ENCODE peak calls at places on chromosomes 16 and 17, in eight cellular contexts. One of them, this sample, is unnamed.
A peak's percentile ranks its signal among the peaks of the same experiment; 100 is the strongest.

GRCh38 chr16:60788631-60789030 is 1247.6 kb downstream of the CDH8 start:
- DNase-seq in hepatocyte: no peak
- DNase-seq in GM23338: peak; percentile 8
- DNase-seq in GM23248: no peak
- DNase-seq in OCI-LY7: no peak
- DNase-seq in MM.1S: no peak
- DNase-seq in HCT116: no peak
- DNase-seq in neural progenitor cell: peak; percentile 6
- DNase-seq in this sample: no peak

GRCh38 chr16:24978370-24978914 is 36.7 kb downstream of the ARHGAP17 start:
- DNase-seq in neural progenitor cell: no peak
- DNase-seq in GM23338: no peak
- DNase-seq in hepatocyte: no peak
- DNase-seq in OCI-LY7: peak; percentile 75
- DNase-seq in MM.1S: no peak
- DNase-seq in HCT116: no peak
- DNase-seq in GM23248: peak; percentile 16
- DNase-seq in this sample: no peak

GRCh38 chr17:6313835-6314234 is 121.1 kb downstream of the AIPL1 start:
- DNase-seq in neural progenitor cell: no peak
- DNase-seq in OCI-LY7: no peak
- DNase-seq in GM23248: no peak
- DNase-seq in MM.1S: no peak
- DNase-seq in GM23338: peak; percentile 57
- DNase-seq in HCT116: no peak
- DNase-seq in hepatocyte: no peak
- DNase-seq in this sample: no peak

GRCh38 chr16:19717781-19718623 is at the start of the genes IQCK and KNOP1:
- DNase-seq in GM23338: peak; percentile 94
- DNase-seq in MM.1S: peak; percentile 95
- DNase-seq in GM23248: peak; percentile 97
- DNase-seq in neural progenitor cell: peak; percentile 97
- DNase-seq in OCI-LY7: peak; percentile 92
- DNase-seq in hepatocyte: peak; percentile 94
- DNase-seq in HCT116: peak; percentile 68
- DNase-seq in this sample: peak; percentile 96

GRCh38 chr17:43908111-43908721 is 880 bp upstream of the MPP2 start:
- DNase-seq in GM23248: peak; percentile 90
- DNase-seq in HCT116: peak; percentile 62
- DNase-seq in OCI-LY7: peak; percentile 48
- DNase-seq in MM.1S: no peak
- DNase-seq in GM23338: peak; percentile 88
- DNase-seq in hepatocyte: peak; percentile 72
- DNase-seq in neural progenitor cell: peak; percentile 85
- DNase-seq in this sample: peak; percentile 86

GRCh38 chr17:38507436-38507835 is 79.2 kb downstream of the ARHGAP23 start:
- DNase-seq in hepatocyte: no peak
- DNase-seq in GM23248: no peak
- DNase-seq in neural progenitor cell: peak; percentile 20
- DNase-seq in OCI-LY7: no peak
- DNase-seq in MM.1S: no peak
- DNase-seq in HCT116: no peak
- DNase-seq in GM23338: peak; percentile 20
- DNase-seq in this sample: no peak

GRCh38 chr17:15307686-15308085 is 33.7 kb downstream of the TEKT3 start:
- DNase-seq in GM23338: no peak
- DNase-seq in OCI-LY7: no peak
- DNase-seq in hepatocyte: no peak
- DNase-seq in neural progenitor cell: no peak
- DNase-seq in GM23248: no peak
- DNase-seq in HCT116: no peak
- DNase-seq in MM.1S: no peak
- DNase-seq in this sample: no peak

GRCh38 chr16:260326-260725 is 15.4 kb downstream of the RGS11 start:
- DNase-seq in hepatocyte: no peak
- DNase-seq in HCT116: no peak
- DNase-seq in GM23248: no peak
- DNase-seq in OCI-LY7: no peak
- DNase-seq in GM23338: no peak
- DNase-seq in MM.1S: no peak
- DNase-seq in neural progenitor cell: no peak
- DNase-seq in this sample: no peak

GRCh38 chr17:20074489-20074888 is 65.3 kb downstream of the SPECC1 start:
- DNase-seq in GM23248: no peak
- DNase-seq in HCT116: no peak
- DNase-seq in OCI-LY7: peak; percentile 5
- DNase-seq in MM.1S: no peak
- DNase-seq in GM23338: no peak
- DNase-seq in hepatocyte: no peak
- DNase-seq in neural progenitor cell: no peak
- DNase-seq in this sample: no peak

GRCh38 chr16:69620564-69620963 is 54.8 kb downstream of the NFAT5 start:
- DNase-seq in neural progenitor cell: no peak
- DNase-seq in hepatocyte: no peak
- DNase-seq in OCI-LY7: no peak
- DNase-seq in GM23338: no peak
- DNase-seq in HCT116: no peak
- DNase-seq in GM23248: peak; percentile 29
- DNase-seq in MM.1S: no peak
- DNase-seq in this sample: no peak

GRCh38 chr17:348692-349425 is 3.7 kb downstream of the RPH3AL start:
- DNase-seq in GM23338: no peak
- DNase-seq in MM.1S: no peak
- DNase-seq in OCI-LY7: no peak
- DNase-seq in GM23248: no peak
- DNase-seq in hepatocyte: no peak
- DNase-seq in neural progenitor cell: peak; percentile 47
- DNase-seq in HCT116: no peak
- DNase-seq in this sample: no peak

GRCh38 chr17:55264640-55265298 is at the start of gene HLF:
- DNase-seq in GM23248: peak; percentile 86
- DNase-seq in neural progenitor cell: peak; percentile 94
- DNase-seq in GM23338: peak; percentile 88
- DNase-seq in HCT116: peak; percentile 58
- DNase-seq in OCI-LY7: peak; percentile 73
- DNase-seq in hepatocyte: peak; percentile 91
- DNase-seq in MM.1S: peak; percentile 91
- DNase-seq in this sample: peak; percentile 100

GRCh38 chr17:33220031-33220430 is 73.1 kb downstream of the ASIC2 start:
- DNase-seq in GM23338: no peak
- DNase-seq in HCT116: no peak
- DNase-seq in neural progenitor cell: no peak
- DNase-seq in MM.1S: no peak
- DNase-seq in GM23248: no peak
- DNase-seq in hepatocyte: no peak
- DNase-seq in OCI-LY7: no peak
- DNase-seq in this sample: no peak

GRCh38 chr17:37527249-37527851 is 37.7 kb downstream of the DUSP14 start:
- DNase-seq in HCT116: peak; percentile 38
- DNase-seq in GM23338: peak; percentile 92
- DNase-seq in MM.1S: peak; percentile 63
- DNase-seq in OCI-LY7: peak; percentile 72
- DNase-seq in neural progenitor cell: peak; percentile 68
- DNase-seq in hepatocyte: peak; percentile 72
- DNase-seq in GM23248: peak; percentile 80
- DNase-seq in this sample: peak; percentile 53

GRCh38 chr17:70521821-70522256 is 352.5 kb downstream of the KCNJ2 start:
- DNase-seq in GM23248: no peak
- DNase-seq in OCI-LY7: no peak
- DNase-seq in GM23338: no peak
- DNase-seq in MM.1S: no peak
- DNase-seq in neural progenitor cell: no peak
- DNase-seq in HCT116: no peak
- DNase-seq in hepatocyte: peak; percentile 13
- DNase-seq in this sample: no peak

GRCh38 chr16:28317040-28317880 is 24.9 kb downstream of the SBK1 start:
- DNase-seq in GM23248: peak; percentile 72
- DNase-seq in GM23338: peak; percentile 86
- DNase-seq in neural progenitor cell: peak; percentile 76
- DNase-seq in OCI-LY7: peak; percentile 73
- DNase-seq in MM.1S: peak; percentile 57
- DNase-seq in hepatocyte: peak; percentile 69
- DNase-seq in HCT116: peak; percentile 21
- DNase-seq in this sample: peak; percentile 90

GRCh38 chr16:81714593-81714992 is 64.5 kb upstream of the PLCG2 start:
- DNase-seq in neural progenitor cell: no peak
- DNase-seq in HCT116: no peak
- DNase-seq in hepatocyte: no peak
- DNase-seq in GM23338: no peak
- DNase-seq in MM.1S: no peak
- DNase-seq in OCI-LY7: no peak
- DNase-seq in GM23248: no peak
- DNase-seq in this sample: no peak
- H3K4me3 ChIP-seq in neural progenitor cell: no peak overlapping the region
- H3K4me3 ChIP-seq in HCT116: no peak overlapping the region
- H3K4me3 ChIP-seq in hepatocyte: no peak overlapping the region
- H3K4me3 ChIP-seq in GM23338: no peak overlapping the region
- H3K4me3 ChIP-seq in MM.1S: no peak overlapping the region
- H3K4me3 ChIP-seq in OCI-LY7: peak overlapping the region; percentile 57
- H3K4me3 ChIP-seq in GM23248: no peak overlapping the region
- H3K4me3 ChIP-seq in this sample: no peak overlapping the region

GRCh38 chr16:88599092-88599733 is 29.0 kb downstream of the ZC3H18 start:
- DNase-seq in GM23338: no peak
- DNase-seq in neural progenitor cell: no peak
- DNase-seq in GM23248: no peak
- DNase-seq in OCI-LY7: no peak
- DNase-seq in MM.1S: no peak
- DNase-seq in hepatocyte: no peak
- DNase-seq in HCT116: no peak
- DNase-seq in this sample: no peak
- TF ChIP-seq EZH2phosphoT487 in GM23338: no peak
- TF ChIP-seq EZH2phosphoT487 in neural progenitor cell: no peak
- TF ChIP-seq EZH2phosphoT487 in GM23248: no peak
- TF ChIP-seq EZH2phosphoT487 in OCI-LY7: no peak
- TF ChIP-seq EZH2phosphoT487 in MM.1S: no peak
- TF ChIP-seq EZH2phosphoT487 in hepatocyte: no peak
- TF ChIP-seq EZH2phosphoT487 in HCT116: no peak
- TF ChIP-seq EZH2phosphoT487 in this sample: no peak

DNA sequence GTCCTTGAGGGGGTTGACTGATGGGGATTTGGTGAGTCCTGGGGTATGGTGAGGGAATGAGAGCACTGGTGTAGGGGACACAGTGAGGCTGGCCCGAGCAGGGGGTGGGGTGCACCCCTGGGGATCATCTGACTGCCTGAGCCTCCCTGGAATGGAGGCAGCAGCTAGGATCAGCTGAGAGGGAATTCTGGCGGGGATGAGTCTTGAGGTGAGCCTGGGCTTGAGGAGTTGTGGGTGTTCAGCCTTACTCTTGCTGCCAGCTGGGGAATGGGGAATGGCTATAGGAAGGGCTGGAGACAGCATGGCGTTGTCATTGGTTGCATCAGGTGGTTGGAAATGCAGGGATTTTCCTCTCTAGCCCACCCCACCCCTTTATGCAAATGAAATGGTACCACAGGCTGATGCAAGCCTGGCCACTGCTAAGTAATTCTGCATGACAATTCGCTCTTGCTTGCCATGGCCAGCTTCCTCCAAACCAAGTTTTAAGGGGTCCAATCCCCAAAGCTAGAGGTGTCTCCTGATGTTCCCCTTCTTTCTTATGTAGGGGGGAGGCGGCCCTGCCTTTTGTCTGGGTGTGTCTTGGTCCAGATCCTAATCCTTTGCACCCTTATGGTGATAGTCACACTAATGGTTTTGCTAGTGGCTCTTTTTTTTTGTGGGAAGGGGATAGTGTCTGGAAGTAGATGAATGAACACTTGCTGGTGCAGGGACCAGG is 7.5 kb downstream of the NFE2L1 start:
- DNase-seq in neural progenitor cell: peak; percentile 33
- DNase-seq in MM.1S: peak; percentile 29
- DNase-seq in OCI-LY7: peak; percentile 83
- DNase-seq in HCT116: peak; percentile 73
- DNase-seq in GM23248: peak; percentile 86
- DNase-seq in GM23338: peak; percentile 97
- DNase-seq in hepatocyte: peak; percentile 48
- DNase-seq in this sample: no peak
- H3K4me3 ChIP-seq in neural progenitor cell: peak overlapping the region; percentile 61
- H3K4me3 ChIP-seq in MM.1S: no peak overlapping the region
- H3K4me3 ChIP-seq in OCI-LY7: peak overlapping the region; percentile 40
- H3K4me3 ChIP-seq in HCT116: no peak overlapping the region
- H3K4me3 ChIP-seq in GM23248: peak overlapping the region; percentile 64
- H3K4me3 ChIP-seq in GM23338: peak overlapping the region; percentile 99
- H3K4me3 ChIP-seq in hepatocyte: no peak overlapping the region
- H3K4me3 ChIP-seq in this sample: no peak overlapping the region

GRCh38 chr17:50952889-50953288 is 86.7 kb upstream of the TOB1 start:
- DNase-seq in GM23338: no peak
- DNase-seq in HCT116: no peak
- DNase-seq in MM.1S: no peak
- DNase-seq in hepatocyte: no peak
- DNase-seq in GM23248: no peak
- DNase-seq in neural progenitor cell: no peak
- DNase-seq in OCI-LY7: no peak
- DNase-seq in this sample: no peak
- TF ChIP-seq EZH2phosphoT487 in GM23338: no peak
- TF ChIP-seq EZH2phosphoT487 in HCT116: no peak
- TF ChIP-seq EZH2phosphoT487 in MM.1S: no peak
- TF ChIP-seq EZH2phosphoT487 in hepatocyte: no peak
- TF ChIP-seq EZH2phosphoT487 in GM23248: no peak
- TF ChIP-seq EZH2phosphoT487 in neural progenitor cell: no peak
- TF ChIP-seq EZH2phosphoT487 in OCI-LY7: no peak
- TF ChIP-seq EZH2phosphoT487 in this sample: no peak

DNA sequence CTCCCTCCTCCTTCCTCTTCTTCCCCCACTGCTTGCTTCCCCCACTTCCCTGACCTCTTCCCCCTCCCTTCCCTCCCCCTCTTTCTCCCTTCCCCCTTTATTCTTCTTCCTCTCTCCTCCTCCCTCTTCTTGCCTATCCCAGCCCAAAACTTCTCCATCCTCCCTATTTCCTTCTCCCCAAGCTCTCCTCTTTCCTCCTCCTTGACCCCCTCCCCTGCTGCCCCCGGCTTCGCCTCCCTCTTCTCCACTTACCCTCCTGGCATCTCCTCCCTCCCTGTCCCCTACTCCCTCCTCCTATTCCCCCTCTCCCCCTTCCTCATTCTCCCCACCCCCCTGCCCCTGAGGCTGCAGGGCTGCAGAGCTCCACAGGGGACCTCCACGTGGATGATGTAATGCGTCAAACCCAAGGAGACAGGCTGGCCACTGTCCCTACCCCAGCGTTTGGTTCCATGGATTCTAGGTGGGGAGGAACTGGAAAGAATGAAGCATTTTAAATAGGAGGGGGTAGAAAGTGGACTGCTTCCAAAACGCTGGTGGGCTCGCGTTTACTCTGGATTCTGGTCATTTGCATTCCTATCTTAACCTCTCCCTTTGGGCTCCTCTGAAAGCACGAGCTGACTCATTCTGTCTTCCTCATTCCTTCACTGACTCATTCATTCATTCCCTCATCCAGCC is 687 bp upstream of the COTL1 start:
- DNase-seq in hepatocyte: peak; percentile 78
- DNase-seq in neural progenitor cell: peak; percentile 78
- DNase-seq in HCT116: peak; percentile 99
- DNase-seq in GM23248: peak; percentile 97
- DNase-seq in MM.1S: no peak
- DNase-seq in OCI-LY7: no peak
- DNase-seq in GM23338: peak; percentile 91
- DNase-seq in this sample: peak; percentile 63
- H3K4me3 ChIP-seq in hepatocyte: no peak overlapping the region
- H3K4me3 ChIP-seq in neural progenitor cell: peak overlapping the region; percentile 74
- H3K4me3 ChIP-seq in HCT116: peak overlapping the region; percentile 51
- H3K4me3 ChIP-seq in GM23248: peak overlapping the region; percentile 68
- H3K4me3 ChIP-seq in MM.1S: no peak overlapping the region
- H3K4me3 ChIP-seq in OCI-LY7: peak overlapping the region; percentile 3
- H3K4me3 ChIP-seq in GM23338: peak overlapping the region; percentile 45
- H3K4me3 ChIP-seq in this sample: peak overlapping the region; percentile 55

GRCh38 chr17:39706921-39707337 is 7.1 kb downstream of the ERBB2 start:
- DNase-seq in HCT116: no peak
- DNase-seq in GM23248: no peak
- DNase-seq in MM.1S: peak; percentile 46
- DNase-seq in hepatocyte: no peak
- DNase-seq in GM23338: no peak
- DNase-seq in OCI-LY7: no peak
- DNase-seq in neural progenitor cell: no peak
- DNase-seq in this sample: no peak
- TF ChIP-seq EZH2phosphoT487 in HCT116: no peak
- TF ChIP-seq EZH2phosphoT487 in GM23248: no peak
- TF ChIP-seq EZH2phosphoT487 in MM.1S: no peak
- TF ChIP-seq EZH2phosphoT487 in hepatocyte: no peak
- TF ChIP-seq EZH2phosphoT487 in GM23338: no peak
- TF ChIP-seq EZH2phosphoT487 in OCI-LY7: no peak
- TF ChIP-seq EZH2phosphoT487 in neural progenitor cell: no peak
- TF ChIP-seq EZH2phosphoT487 in this sample: no peak